ENCODE peak calls at places on chromosomes 4 and X, in seven cellular contexts. One of them, this sample, is unnamed.

GRCh38 chr4:53804719-53805118 is 213.4 kb upstream of the LNX1 start:
- DNase-seq in body of pancreas: peak
- DNase-seq in spleen: no peak
- DNase-seq in lower lobe of right lung: peak
- DNase-seq in coronary artery: no peak
- DNase-seq in neural progenitor cell: peak
- DNase-seq in lung: no peak
- DNase-seq in this sample: no peak

GRCh38 chr4:120071192-120071795 is 4.6 kb upstream of the MAD2L1 start:
- DNase-seq in body of pancreas: peak
- DNase-seq in spleen: peak
- DNase-seq in lower lobe of right lung: no peak
- DNase-seq in coronary artery: no peak
- DNase-seq in neural progenitor cell: peak
- DNase-seq in lung: peak
- DNase-seq in this sample: no peak

GRCh38 chr4:73707269-73707875 is 33.0 kb upstream of the CXCL8 start:
- DNase-seq in body of pancreas: no peak
- DNase-seq in spleen: no peak
- DNase-seq in lower lobe of right lung: peak
- DNase-seq in coronary artery: no peak
- DNase-seq in neural progenitor cell: no peak
- DNase-seq in lung: no peak
- DNase-seq in this sample: no peak

GRCh38 chrX:151789179-151789800 is 54.7 kb downstream of the CNGA2 start:
- DNase-seq in body of pancreas: no peak
- DNase-seq in spleen: no peak
- DNase-seq in lower lobe of right lung: no peak
- DNase-seq in coronary artery: no peak
- DNase-seq in neural progenitor cell: no peak
- DNase-seq in lung: no peak
- DNase-seq in this sample: no peak

GRCh38 chr4:190019023-190019858 is 7.8 kb downstream of the FRG2 start:
- DNase-seq in body of pancreas: no peak
- DNase-seq in spleen: peak
- DNase-seq in lower lobe of right lung: no peak
- DNase-seq in coronary artery: no peak
- DNase-seq in neural progenitor cell: peak
- DNase-seq in lung: no peak
- DNase-seq in this sample: no peak

GRCh38 chr4:73661646-73662119 is 41.4 kb upstream of the RASSF6 start:
- DNase-seq in body of pancreas: no peak
- DNase-seq in spleen: no peak
- DNase-seq in lower lobe of right lung: no peak
- DNase-seq in coronary artery: no peak
- DNase-seq in neural progenitor cell: no peak
- DNase-seq in lung: no peak
- DNase-seq in this sample: no peak

GRCh38 chr4:147651563-147651962 is 32.4 kb downstream of the PRMT9 start:
- DNase-seq in body of pancreas: no peak
- DNase-seq in spleen: no peak
- DNase-seq in lower lobe of right lung: no peak
- DNase-seq in coronary artery: no peak
- DNase-seq in neural progenitor cell: no peak
- DNase-seq in lung: no peak
- DNase-seq in this sample: no peak

GRCh38 chr4:123468479-123469031 is 72.0 kb downstream of the SPRY1 start:
- DNase-seq in body of pancreas: no peak
- DNase-seq in spleen: no peak
- DNase-seq in lower lobe of right lung: no peak
- DNase-seq in coronary artery: no peak
- DNase-seq in neural progenitor cell: no peak
- DNase-seq in lung: no peak
- DNase-seq in this sample: no peak

GRCh38 chr4:138241281-138242075 is 671 bp downstream of the SLC7A11 start:
- DNase-seq in body of pancreas: peak
- DNase-seq in spleen: peak
- DNase-seq in lower lobe of right lung: no peak
- DNase-seq in coronary artery: no peak
- DNase-seq in neural progenitor cell: peak
- DNase-seq in lung: no peak
- DNase-seq in this sample: no peak

GRCh38 chr4:20760053-20760452 is 59.8 kb downstream of the PACRGL start:
- DNase-seq in body of pancreas: no peak
- DNase-seq in spleen: no peak
- DNase-seq in lower lobe of right lung: no peak
- DNase-seq in coronary artery: no peak
- DNase-seq in neural progenitor cell: peak
- DNase-seq in lung: no peak
- DNase-seq in this sample: no peak
- TF ChIP-seq CTCF in body of pancreas: no peak
- TF ChIP-seq CTCF in spleen: no peak
- TF ChIP-seq CTCF in lower lobe of right lung: no peak
- TF ChIP-seq CTCF in coronary artery: no peak
- TF ChIP-seq CTCF in neural progenitor cell: peak
- TF ChIP-seq CTCF in lung: no peak
- TF ChIP-seq CTCF in this sample: no peak

GRCh38 chrX:155056877-155057792 is 13.8 kb downstream of the CMC4 start:
- DNase-seq in body of pancreas: peak
- DNase-seq in spleen: peak
- DNase-seq in lower lobe of right lung: peak
- DNase-seq in coronary artery: peak
- DNase-seq in neural progenitor cell: peak
- DNase-seq in lung: peak
- DNase-seq in this sample: peak
- H3K27ac ChIP-seq in body of pancreas: peak
- H3K27ac ChIP-seq in spleen: no peak
- H3K27ac ChIP-seq in lower lobe of right lung: peak
- H3K27ac ChIP-seq in coronary artery: peak
- H3K27ac ChIP-seq in neural progenitor cell: no peak
- H3K27ac ChIP-seq in lung: no peak
- H3K27ac ChIP-seq in this sample: no peak

GRCh38 chr4:8189551-8190466 is 9.3 kb upstream of the SH3TC1 start:
- DNase-seq in body of pancreas: no peak
- DNase-seq in spleen: no peak
- DNase-seq in lower lobe of right lung: peak
- DNase-seq in coronary artery: no peak
- DNase-seq in neural progenitor cell: no peak
- DNase-seq in lung: no peak
- DNase-seq in this sample: no peak
- TF ChIP-seq CTCF in body of pancreas: no peak
- TF ChIP-seq CTCF in spleen: no peak
- TF ChIP-seq CTCF in lower lobe of right lung: no peak
- TF ChIP-seq CTCF in coronary artery: no peak
- TF ChIP-seq CTCF in neural progenitor cell: no peak
- TF ChIP-seq CTCF in lung: no peak
- TF ChIP-seq CTCF in this sample: no peak

GRCh38 chr4:141331534-141332358 is 111.1 kb downstream of the ZNF330 start:
- DNase-seq in body of pancreas: no peak
- DNase-seq in spleen: no peak
- DNase-seq in lower lobe of right lung: no peak
- DNase-seq in coronary artery: no peak
- DNase-seq in neural progenitor cell: no peak
- DNase-seq in lung: no peak
- DNase-seq in this sample: no peak

GRCh38 chr4:141328550-141329173 is 108.0 kb downstream of the ZNF330 start:
- DNase-seq in body of pancreas: no peak
- DNase-seq in spleen: no peak
- DNase-seq in lower lobe of right lung: no peak
- DNase-seq in coronary artery: no peak
- DNase-seq in neural progenitor cell: no peak
- DNase-seq in lung: no peak
- DNase-seq in this sample: no peak

GRCh38 chr4:141335166-141335565 is 114.5 kb downstream of the ZNF330 start:
- DNase-seq in body of pancreas: no peak
- DNase-seq in spleen: no peak
- DNase-seq in lower lobe of right lung: no peak
- DNase-seq in coronary artery: no peak
- DNase-seq in neural progenitor cell: no peak
- DNase-seq in lung: no peak
- DNase-seq in this sample: no peak

DNA sequence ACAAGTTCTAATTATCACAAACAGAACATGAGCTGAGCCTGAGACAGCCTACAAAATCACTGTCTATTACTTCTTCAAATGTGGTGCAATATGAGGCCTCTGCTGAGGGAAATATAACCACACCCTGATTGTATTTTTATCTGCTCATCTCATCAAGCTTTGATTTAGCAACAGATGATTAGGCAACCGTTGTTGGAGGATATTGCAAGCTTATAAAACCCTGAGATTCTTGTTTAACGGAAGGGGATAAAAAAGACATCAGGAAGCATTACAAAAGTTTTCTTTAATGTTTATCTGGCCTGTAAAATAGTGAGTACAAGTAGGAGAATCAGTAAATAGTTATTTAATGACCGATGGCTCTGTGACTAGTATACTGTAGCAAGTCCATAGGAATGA is 108.5 kb downstream of the ZNF330 start:
- DNase-seq in body of pancreas: no peak
- DNase-seq in spleen: no peak
- DNase-seq in lower lobe of right lung: no peak
- DNase-seq in coronary artery: no peak
- DNase-seq in neural progenitor cell: no peak
- DNase-seq in lung: no peak
- DNase-seq in this sample: no peak
- H3K27ac ChIP-seq in body of pancreas: peak
- H3K27ac ChIP-seq in spleen: no peak
- H3K27ac ChIP-seq in lower lobe of right lung: no peak
- H3K27ac ChIP-seq in coronary artery: peak
- H3K27ac ChIP-seq in neural progenitor cell: no peak
- H3K27ac ChIP-seq in lung: no peak
- H3K27ac ChIP-seq in this sample: no peak

DNA sequence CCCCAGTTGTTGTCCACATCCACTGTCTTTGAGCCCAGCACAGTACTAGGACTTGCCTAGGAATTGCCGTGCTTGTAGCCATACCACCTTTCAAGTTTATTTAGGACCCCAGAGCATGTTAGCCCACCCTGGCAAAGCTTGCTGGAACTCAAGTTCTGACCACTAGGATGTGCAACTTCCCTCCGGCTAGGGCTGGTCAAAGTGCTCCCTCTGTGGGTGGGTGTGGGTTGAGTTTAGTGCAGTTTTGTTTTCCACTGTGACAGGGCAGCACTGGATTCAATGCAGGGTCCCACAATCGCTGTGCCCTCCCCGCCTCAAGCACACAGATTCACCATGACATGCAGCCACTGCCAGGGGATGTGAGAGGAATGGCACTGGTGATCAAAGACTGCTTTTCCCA is 96.0 kb downstream of the RASGEF1B start:
- DNase-seq in body of pancreas: no peak
- DNase-seq in spleen: no peak
- DNase-seq in lower lobe of right lung: no peak
- DNase-seq in coronary artery: no peak
- DNase-seq in neural progenitor cell: no peak
- DNase-seq in lung: no peak
- DNase-seq in this sample: no peak
- TF ChIP-seq CTCF in body of pancreas: no peak
- TF ChIP-seq CTCF in spleen: no peak
- TF ChIP-seq CTCF in lower lobe of right lung: no peak
- TF ChIP-seq CTCF in coronary artery: no peak
- TF ChIP-seq CTCF in neural progenitor cell: peak
- TF ChIP-seq CTCF in lung: no peak
- TF ChIP-seq CTCF in this sample: no peak

DNA sequence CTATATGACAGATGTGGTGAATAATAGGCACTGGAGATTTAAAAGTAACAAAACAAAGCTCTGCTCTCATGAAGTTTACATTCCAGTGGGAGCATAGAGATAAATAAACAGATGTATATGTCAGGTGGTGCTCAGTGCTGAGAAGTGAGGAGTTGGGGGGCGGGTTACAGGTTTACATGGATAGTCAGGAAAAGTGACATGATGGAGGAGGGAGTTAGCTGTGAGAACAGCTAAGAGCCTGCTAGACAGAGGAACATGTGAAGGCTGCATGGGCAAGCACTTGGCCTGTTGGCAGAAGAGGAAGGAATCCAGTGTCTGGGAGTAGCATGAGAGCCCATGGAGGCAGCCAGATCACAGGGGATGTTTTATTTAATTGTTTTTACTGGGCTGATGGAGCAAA is 10.2 kb upstream of the TMEM156 start:
- DNase-seq in body of pancreas: no peak
- DNase-seq in spleen: no peak
- DNase-seq in lower lobe of right lung: no peak
- DNase-seq in coronary artery: no peak
- DNase-seq in neural progenitor cell: no peak
- DNase-seq in lung: no peak
- DNase-seq in this sample: no peak
- H3K27ac ChIP-seq in body of pancreas: peak
- H3K27ac ChIP-seq in spleen: no peak
- H3K27ac ChIP-seq in lower lobe of right lung: peak
- H3K27ac ChIP-seq in coronary artery: no peak
- H3K27ac ChIP-seq in neural progenitor cell: no peak
- H3K27ac ChIP-seq in lung: peak
- H3K27ac ChIP-seq in this sample: no peak

DNA sequence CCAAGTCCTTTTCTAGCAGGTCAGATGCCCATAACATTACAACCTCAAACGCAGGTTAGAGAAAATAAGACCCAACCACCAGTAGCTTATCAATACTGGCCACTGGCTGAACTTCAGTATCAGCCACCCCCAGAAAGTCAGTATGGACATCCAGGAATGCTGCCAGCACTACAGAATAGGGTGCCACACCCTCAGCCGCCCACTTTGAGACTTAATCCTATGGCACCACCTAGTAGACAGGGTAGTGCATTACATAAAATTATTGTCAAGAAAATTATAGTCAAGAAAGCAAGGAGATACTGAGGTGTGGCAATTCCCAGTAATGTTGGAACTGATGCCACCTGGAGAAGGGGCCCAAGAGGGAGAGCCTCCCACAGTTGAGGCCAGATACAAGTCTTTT is 19.9 kb upstream of the TRIM61 start:
- DNase-seq in body of pancreas: no peak
- DNase-seq in spleen: no peak
- DNase-seq in lower lobe of right lung: no peak
- DNase-seq in coronary artery: no peak
- DNase-seq in neural progenitor cell: no peak
- DNase-seq in lung: no peak
- DNase-seq in this sample: no peak
- TF ChIP-seq CTCF in body of pancreas: peak
- TF ChIP-seq CTCF in spleen: no peak
- TF ChIP-seq CTCF in lower lobe of right lung: no peak
- TF ChIP-seq CTCF in coronary artery: no peak
- TF ChIP-seq CTCF in neural progenitor cell: peak
- TF ChIP-seq CTCF in lung: no peak
- TF ChIP-seq CTCF in this sample: no peak

DNA sequence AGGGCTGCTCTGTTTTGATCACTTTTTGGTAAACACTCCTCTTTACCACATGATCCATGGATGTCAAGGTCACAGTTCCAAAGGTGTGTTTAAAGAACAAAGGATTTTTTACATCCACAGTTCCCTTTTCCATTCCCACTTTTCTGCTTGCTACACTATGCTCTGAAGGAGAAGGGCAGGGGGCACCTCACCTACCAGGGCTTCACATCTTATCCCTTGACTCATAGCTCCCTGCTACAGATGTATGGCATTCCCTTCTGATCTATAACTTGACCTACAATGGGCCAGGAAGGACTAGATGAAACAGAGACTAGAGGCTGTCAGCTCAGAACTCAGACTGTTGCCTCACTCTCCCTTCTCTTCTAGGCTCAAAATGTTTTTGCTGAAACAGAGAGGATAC is 233.1 kb upstream of the RPS6KA3 start:
- DNase-seq in body of pancreas: no peak
- DNase-seq in spleen: no peak
- DNase-seq in lower lobe of right lung: no peak
- DNase-seq in coronary artery: no peak
- DNase-seq in neural progenitor cell: no peak
- DNase-seq in lung: no peak
- DNase-seq in this sample: no peak
- H3K27ac ChIP-seq in body of pancreas: no peak
- H3K27ac ChIP-seq in spleen: no peak
- H3K27ac ChIP-seq in lower lobe of right lung: no peak
- H3K27ac ChIP-seq in coronary artery: no peak
- H3K27ac ChIP-seq in neural progenitor cell: no peak
- H3K27ac ChIP-seq in lung: no peak
- H3K27ac ChIP-seq in this sample: no peak